ENCODE peak calls at places on chromosomes 6 and 20, in ten cellular contexts. P is H1, X is GM23338, N is Panc1, G is K562, T is stomach, W is GM12891, I is endothelial cell of umbilical vein, L is transverse colon, C is prostate gland. H is an unnamed sample.

GRCh38 chr6:151058021-151058733 is 181.6 kb upstream of the AKAP12 start:
- DNase-seq in P (peak), X (no peak), N (no peak), G (no peak), T (no peak), W (no peak), I (no peak), L (no peak), C (no peak), H (peak)

GRCh38 chr6:108733706-108734105 is 114.5 kb upstream of the ARMC2 start:
- DNase-seq in P (no peak), X (no peak), N (no peak), G (no peak), T (no peak), W (no peak), I (no peak), L (no peak), C (no peak), H (no peak)

GRCh38 chr6:133512410-133513016 is 271.4 kb downstream of the EYA4 start:
- DNase-seq in P (peak), X (peak), N (peak), G (peak), T (peak), W (no peak), I (peak), L (peak), C (peak), H (no peak)

GRCh38 chr20:31948008-31948407 is 3.8 kb downstream of the PDRG1 start:
- DNase-seq in P (no peak), X (no peak), N (no peak), G (peak), T (no peak), W (no peak), I (no peak), L (no peak), C (no peak), H (no peak)

GRCh38 chr6:158488065-158488464 is 71.8 kb upstream of the TMEM181 start:
- DNase-seq in P (no peak), X (no peak), N (peak), G (no peak), T (no peak), W (no peak), I (peak), L (no peak), C (no peak), H (no peak)

GRCh38 chr6:20877008-20877937 is 343.0 kb downstream of the CDKAL1 start:
- DNase-seq in P (no peak), X (no peak), N (peak), G (no peak), T (peak), W (peak), I (peak), L (peak), C (no peak), H (no peak)

GRCh38 chr6:53250137-53250760 is 98.5 kb downstream of the ELOVL5 start:
- DNase-seq in P (no peak), X (no peak), N (no peak), G (no peak), T (no peak), W (no peak), I (no peak), L (no peak), C (no peak), H (no peak)

GRCh38 chr20:4605166-4605565 is 116.5 kb upstream of the PRND start:
- DNase-seq in P (no peak), X (no peak), N (no peak), G (no peak), T (no peak), W (no peak), I (no peak), L (no peak), C (no peak), H (no peak)

GRCh38 chr20:59074456-59074855 is 31.9 kb upstream of the PRELID3B start:
- DNase-seq in P (no peak), X (no peak), N (no peak), G (no peak), T (no peak), W (no peak), I (no peak), L (no peak), C (no peak), H (no peak)

GRCh38 chr20:6496874-6497273 is 270.6 kb upstream of the BMP2 start:
- DNase-seq in P (no peak), X (no peak), N (no peak), G (no peak), T (no peak), W (no peak), I (no peak), L (no peak), C (no peak), H (no peak)

GRCh38 chr6:22008248-22008836 is 288.5 kb downstream of the PRL start:
- DNase-seq in P (no peak), X (no peak), N (no peak), G (no peak), T (no peak), W (no peak), I (peak), L (no peak), C (no peak), H (peak)

GRCh38 chr6:3037578-3038365 is 30.5 kb upstream of the RIPK1 start:
- DNase-seq in P (no peak), X (no peak), N (no peak), G (no peak), T (no peak), W (no peak), I (peak), L (no peak), C (no peak), H (no peak)

GRCh38 chr6:14517536-14518105 is 400.0 kb downstream of the CD83 start:
- DNase-seq in P (no peak), X (no peak), N (no peak), G (no peak), T (no peak), W (no peak), I (no peak), L (no peak), C (peak), H (peak)

GRCh38 chr20:56257604-56258003 is 9.1 kb downstream of the MC3R start:
- DNase-seq in P (no peak), X (no peak), N (no peak), G (no peak), T (no peak), W (no peak), I (no peak), L (no peak), C (no peak), H (peak)

GRCh38 chr6:37688088-37688850 is 9.4 kb downstream of the MDGA1 start:
- DNase-seq in P (no peak), X (no peak), N (no peak), G (no peak), T (no peak), W (no peak), I (no peak), L (no peak), C (no peak), H (no peak)

GRCh38 chr6:30169658-30170614 is 6.6 kb downstream of the TRIM15 start:
- DNase-seq in P (no peak), X (peak), N (peak), G (peak), T (no peak), W (no peak), I (peak), L (no peak), C (no peak), H (peak)

GRCh38 chr6:1027795-1028569 is 283.9 kb upstream of the FOXQ1 start:
- DNase-seq in P (no peak), X (peak), N (no peak), G (no peak), T (no peak), W (no peak), I (no peak), L (no peak), C (no peak), H (no peak)

GRCh38 chr20:38889050-38889449 is 37.2 kb upstream of the FAM83D start:
- DNase-seq in P (no peak), X (no peak), N (no peak), G (no peak), T (no peak), W (no peak), I (no peak), L (no peak), C (no peak), H (no peak)

GRCh38 chr20:46022411-46023147 is 6.4 kb upstream of the SLC12A5 start:
- DNase-seq in P (peak), X (peak), N (no peak), G (peak), T (peak), W (peak), I (no peak), L (peak), C (no peak), H (no peak)

GRCh38 chr6:155103816-155104366 is 108.8 kb downstream of the TIAM2 start:
- DNase-seq in P (no peak), X (peak), N (no peak), G (no peak), T (no peak), W (no peak), I (no peak), L (no peak), C (no peak), H (no peak)

GRCh38 chr20:13749811-13750210 is 34.9 kb downstream of the ESF1 start:
- DNase-seq in P (no peak), X (no peak), N (no peak), G (no peak), T (no peak), W (no peak), I (no peak), L (no peak), C (no peak), H (no peak)
- TF ChIP-seq POLR2AphosphoS5 in P (no peak), X (no peak), N (no peak), G (no peak), T (no peak), W (no peak), I (no peak), L (no peak), C (no peak), H (no peak)

GRCh38 chr6:35392773-35393672 is 50.7 kb downstream of the PPARD start:
- DNase-seq in P (no peak), X (no peak), N (no peak), G (peak), T (no peak), W (no peak), I (no peak), L (no peak), C (no peak), H (no peak)

GRCh38 chr6:35392111-35392702 is 49.8 kb downstream of the PPARD start:
- DNase-seq in P (no peak), X (no peak), N (no peak), G (no peak), T (peak), W (no peak), I (no peak), L (peak), C (peak), H (no peak)

GRCh38 chr6:35388023-35388422 is 45.7 kb downstream of the PPARD start:
- DNase-seq in P (no peak), X (no peak), N (no peak), G (no peak), T (no peak), W (no peak), I (no peak), L (no peak), C (no peak), H (no peak)

GRCh38 chr6:35388772-35389352 is 46.5 kb downstream of the PPARD start:
- DNase-seq in P (no peak), X (no peak), N (no peak), G (no peak), T (no peak), W (no peak), I (no peak), L (peak), C (no peak), H (no peak)

GRCh38 chr6:35391240-35391968 is 49.0 kb downstream of the PPARD start:
- DNase-seq in P (no peak), X (no peak), N (no peak), G (no peak), T (peak), W (no peak), I (peak), L (no peak), C (no peak), H (no peak)
- TF ChIP-seq POLR2AphosphoS5 in P (no peak), X (no peak), N (no peak), G (no peak), T (peak), W (no peak), I (peak), L (no peak), C (no peak), H (no peak)

DNA sequence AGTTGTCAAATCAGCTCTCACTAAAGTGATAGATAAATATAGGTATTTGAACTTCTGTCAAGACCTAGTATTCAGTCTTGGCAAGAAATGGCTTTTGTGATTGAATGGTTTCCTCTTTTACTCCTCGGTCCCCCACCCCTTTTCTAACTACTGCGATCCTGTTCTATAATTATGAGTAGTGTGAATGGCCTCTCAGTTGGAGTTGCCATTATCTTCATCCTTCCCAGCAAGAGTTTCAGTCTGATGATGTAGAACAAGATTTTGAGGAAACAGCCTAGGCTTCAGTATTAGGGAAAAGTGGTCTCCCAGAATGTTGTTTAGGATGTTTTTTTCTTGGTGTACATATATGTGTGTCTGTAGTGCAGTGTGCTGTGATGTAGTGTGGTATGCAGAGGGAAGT is 179.9 kb upstream of the MMS22L start:
- DNase-seq in P (no peak), X (no peak), N (no peak), G (no peak), T (no peak), W (no peak), I (no peak), L (no peak), C (no peak), H (no peak)
- TF ChIP-seq POLR2AphosphoS5 in P (no peak), X (no peak), N (no peak), G (no peak), T (no peak), W (no peak), I (no peak), L (no peak), C (no peak), H (no peak)

GRCh38 chr6:17004269-17004668 is 97.6 kb upstream of the STMND1 start:
- DNase-seq in P (no peak), X (no peak), N (no peak), G (no peak), T (no peak), W (no peak), I (no peak), L (no peak), C (no peak), H (no peak)

GRCh38 chr6:17001188-17001587 is 100.7 kb upstream of the STMND1 start:
- DNase-seq in P (no peak), X (no peak), N (no peak), G (no peak), T (no peak), W (no peak), I (no peak), L (no peak), C (no peak), H (peak)

GRCh38 chr6:17002123-17002522 is 99.7 kb upstream of the STMND1 start:
- DNase-seq in P (no peak), X (no peak), N (no peak), G (no peak), T (no peak), W (no peak), I (no peak), L (no peak), C (no peak), H (no peak)

DNA sequence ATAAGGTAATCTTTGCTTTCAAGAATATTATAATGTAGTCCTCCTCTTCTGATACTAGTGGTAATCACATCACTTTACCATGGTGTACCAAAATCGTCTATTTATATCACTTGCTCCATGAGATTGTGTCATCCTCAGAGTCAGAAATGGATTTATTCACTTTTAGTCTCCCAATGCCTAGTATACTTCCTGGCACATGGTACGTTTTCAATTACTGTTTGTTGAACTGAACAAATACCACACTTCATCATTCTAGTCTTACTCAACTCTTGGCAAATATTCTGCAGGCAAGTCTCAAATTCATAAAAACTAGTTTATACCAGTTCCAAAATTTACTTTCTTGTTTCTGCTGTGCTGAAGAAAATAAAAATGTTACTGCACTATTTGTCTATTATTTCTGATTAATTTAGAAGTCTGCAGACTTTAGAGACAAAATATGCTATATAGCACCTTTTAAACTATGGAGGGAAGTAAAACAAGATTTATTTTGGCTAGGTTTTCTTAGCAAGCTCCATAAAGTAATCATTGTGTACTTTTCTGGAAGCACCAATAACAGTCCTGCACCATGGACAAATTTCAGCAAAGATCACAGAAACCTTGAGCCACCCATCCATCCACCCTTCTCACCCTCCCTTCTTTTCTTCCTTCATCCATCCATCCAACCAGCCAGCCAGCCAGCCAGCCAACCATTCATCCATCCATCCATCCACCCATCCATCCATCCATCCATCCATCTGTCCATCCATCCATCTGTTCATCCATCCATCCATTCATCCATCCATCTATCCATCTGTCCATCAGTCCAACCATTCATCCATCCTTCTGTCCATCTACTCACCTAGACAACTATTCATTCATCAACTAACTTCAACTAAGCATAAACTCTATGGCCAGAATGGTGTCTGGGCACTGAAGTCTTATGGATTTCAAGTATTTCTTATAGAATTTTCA is 102.1 kb upstream of the STMND1 start:
- DNase-seq in P (no peak), X (no peak), N (no peak), G (no peak), T (no peak), W (no peak), I (no peak), L (no peak), C (peak), H (no peak)
- TF ChIP-seq POLR2AphosphoS5 in P (no peak), X (no peak), N (no peak), G (no peak), T (no peak), W (no peak), I (no peak), L (no peak), C (peak), H (no peak)

DNA sequence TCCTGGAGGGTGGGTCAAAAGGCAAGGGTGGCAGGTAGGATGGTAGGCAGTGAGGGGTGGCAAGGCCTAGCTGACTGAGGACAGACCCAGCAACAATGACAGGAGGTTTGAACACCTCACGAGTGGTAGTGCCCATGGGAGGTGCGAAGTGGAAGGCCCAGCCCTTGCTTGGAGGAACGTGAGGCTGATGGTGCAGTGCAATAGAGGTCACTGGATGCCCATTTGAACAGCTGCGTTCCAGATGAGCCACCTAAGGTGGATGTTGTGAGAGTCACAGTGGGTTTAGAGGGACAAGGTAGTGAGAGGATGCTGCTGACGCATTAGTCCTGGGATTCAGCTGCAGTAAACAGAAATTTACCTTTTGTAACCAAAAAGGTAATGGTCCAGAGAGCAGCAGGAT is 15.6 kb downstream of the TMEM74B start:
- DNase-seq in P (no peak), X (no peak), N (no peak), G (no peak), T (no peak), W (no peak), I (no peak), L (no peak), C (no peak), H (no peak)
- TF ChIP-seq POLR2AphosphoS5 in P (no peak), X (no peak), N (no peak), G (no peak), T (no peak), W (no peak), I (no peak), L (no peak), C (no peak), H (no peak)

GRCh38 chr6:56539503-56540105 is 103.1 kb downstream of the DST start:
- DNase-seq in P (no peak), X (no peak), N (no peak), G (no peak), T (no peak), W (no peak), I (peak), L (no peak), C (no peak), H (no peak)

GRCh38 chr6:56542367-56543331 is 100.0 kb downstream of the DST start:
- DNase-seq in P (peak), X (peak), N (peak), G (peak), T (peak), W (peak), I (peak), L (peak), C (peak), H (peak)

GRCh38 chr6:56540232-56540631 is 102.5 kb downstream of the DST start:
- DNase-seq in P (no peak), X (no peak), N (no peak), G (no peak), T (no peak), W (no peak), I (no peak), L (no peak), C (no peak), H (no peak)

GRCh38 chr6:56541736-56542366 is 100.8 kb downstream of the DST start:
- DNase-seq in P (no peak), X (no peak), N (no peak), G (no peak), T (no peak), W (no peak), I (no peak), L (no peak), C (no peak), H (no peak)

GRCh38 chr6:56540950-56541600 is 101.6 kb downstream of the DST start:
- DNase-seq in P (no peak), X (no peak), N (no peak), G (no peak), T (no peak), W (no peak), I (peak), L (no peak), C (no peak), H (no peak)
- TF ChIP-seq POLR2AphosphoS5 in P (no peak), X (no peak), N (no peak), G (no peak), T (no peak), W (no peak), I (no peak), L (no peak), C (peak), H (no peak)

DNA sequence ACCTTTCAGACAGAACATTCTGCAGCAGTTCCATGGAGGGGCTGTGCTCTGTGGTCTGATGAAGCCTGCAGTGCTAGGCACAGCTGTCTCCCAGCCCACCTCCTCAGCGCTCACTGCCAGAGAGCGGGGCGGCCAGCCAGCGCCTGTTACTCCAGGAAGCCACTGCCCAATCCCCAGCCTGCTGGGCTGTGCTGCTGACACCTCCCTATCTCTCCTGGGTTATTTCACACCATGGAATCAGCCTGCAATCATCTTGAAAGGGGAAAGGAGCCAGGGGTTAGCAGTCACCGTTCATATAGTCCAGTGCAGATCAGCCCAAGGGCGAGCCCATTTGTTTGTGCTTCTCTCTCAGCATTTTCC is 46.3 kb upstream of the NHSL1 start:
- DNase-seq in P (peak), X (peak), N (no peak), G (no peak), T (peak), W (no peak), I (peak), L (peak), C (no peak), H (no peak)
- TF ChIP-seq POLR2AphosphoS5 in P (no peak), X (no peak), N (no peak), G (no peak), T (peak), W (no peak), I (peak), L (peak), C (no peak), H (peak)

GRCh38 chr20:8304124-8304800 is 172.2 kb downstream of the PLCB1 start:
- DNase-seq in P (no peak), X (no peak), N (no peak), G (no peak), T (no peak), W (no peak), I (no peak), L (no peak), C (no peak), H (no peak)
- TF ChIP-seq POLR2AphosphoS5 in P (no peak), X (no peak), N (no peak), G (no peak), T (no peak), W (no peak), I (no peak), L (no peak), C (no peak), H (no peak)